ENCODE peak calls at places on chromosomes 6 and 20, in eight cellular contexts. U is Caco-2; L is GM06990; J is HFFc6; F is uterus; W is OCI-LY7; B is CD8-positive, alpha-beta T cell; O is osteocyte. Z is an unnamed sample.

GRCh38 chr6:169700296-169700695 is 1.5 kb downstream of the WDR27 start:
- DNase-seq in O (no peak), W (no peak), B (no peak), J (peak), F (no peak), U (no peak), L (no peak), Z (no peak)

GRCh38 chr20:43559147-43559477 is 285 bp downstream of the SGK2 start:
- DNase-seq in L (no peak), U (no peak), O (no peak), B (no peak), J (no peak), F (no peak), W (no peak), Z (no peak)

GRCh38 chr6:31083742-31084354 is 28.5 kb downstream of the C6orf15 start:
- DNase-seq in B (peak), O (no peak), F (no peak), U (peak), W (peak), L (no peak), J (peak), Z (no peak)

GRCh38 chr6:10276888-10277287 is 138.0 kb downstream of the TFAP2A start:
- DNase-seq in O (no peak), J (no peak), F (no peak), L (no peak), W (no peak), U (peak), B (no peak), Z (no peak)

GRCh38 chr20:63416631-63417030 is 55.5 kb upstream of the CHRNA4 start:
- DNase-seq in J (no peak), B (no peak), O (no peak), F (no peak), L (no peak), W (no peak), U (no peak), Z (no peak)

GRCh38 chr6:35532141-35532540 is 19.4 kb upstream of the TULP1 start:
- DNase-seq in F (no peak), B (no peak), O (no peak), L (no peak), W (no peak), U (no peak), J (no peak), Z (no peak)

GRCh38 chr6:134060491-134061106 is 8.2 kb upstream of the SLC2A12 start:
- DNase-seq in W (no peak), U (peak), J (peak), O (no peak), B (no peak), F (no peak), L (no peak), Z (no peak)

GRCh38 chr20:12030470-12030869 is 112.8 kb downstream of the BTBD3 start:
- DNase-seq in L (no peak), W (no peak), F (no peak), B (no peak), J (no peak), U (no peak), O (no peak), Z (no peak)

GRCh38 chr6:140271759-140272377 is 897.4 kb upstream of the CITED2 start:
- DNase-seq in J (no peak), O (no peak), L (peak), F (no peak), W (peak), B (no peak), U (no peak), Z (no peak)

GRCh38 chr6:107633680-107634141 is 143.8 kb downstream of the SOBP start:
- DNase-seq in L (no peak), B (no peak), O (no peak), F (no peak), W (no peak), J (no peak), U (no peak), Z (no peak)

GRCh38 chr6:145814035-145814500 is 527 bp downstream of the FBXO30 start:
- DNase-seq in L (no peak), J (peak), U (peak), F (peak), O (peak), W (peak), B (peak), Z (no peak)

GRCh38 chr6:110656492-110656891 is 158.8 kb downstream of the CDK19 start:
- DNase-seq in J (no peak), B (no peak), W (no peak), U (no peak), F (no peak), O (no peak), L (no peak), Z (no peak)

GRCh38 chr20:44209691-44210421 is 715 bp downstream of the OSER1 start:
- DNase-seq in L (no peak), B (no peak), W (peak), F (peak), U (no peak), J (peak), O (no peak), Z (peak)

GRCh38 chr6:136465766-136466303 is 84.4 kb downstream of the MAP7 start:
- DNase-seq in O (no peak), B (no peak), F (no peak), L (no peak), U (no peak), W (no peak), J (no peak), Z (no peak)

GRCh38 chr6:26473429-26473757 is 15.6 kb downstream of the BTN2A1 start:
- DNase-seq in B (no peak), U (no peak), L (no peak), J (no peak), F (no peak), W (no peak), O (no peak), Z (no peak)

GRCh38 chr6:72037006-72037405 is 150.7 kb downstream of the RIMS1 start:
- DNase-seq in F (no peak), L (no peak), O (no peak), J (no peak), U (no peak), B (no peak), W (no peak), Z (no peak)

GRCh38 chr6:158496700-158497099 is 63.2 kb upstream of the TMEM181 start:
- DNase-seq in F (no peak), L (no peak), B (no peak), W (no peak), U (no peak), J (no peak), O (no peak), Z (no peak)

GRCh38 chr6:13709698-13710551 is 1.7 kb downstream of the RANBP9 start:
- DNase-seq in F (no peak), L (no peak), W (peak), U (no peak), J (peak), B (peak), O (no peak), Z (no peak)
- TF ChIP-seq CTCF in F (no peak), L (no peak), W (no peak), U (no peak), J (no peak), B (no peak), O (no peak), Z (no peak)

GRCh38 chr6:101386982-101387381 is 6.5 kb upstream of the GRIK2 start:
- DNase-seq in W (no peak), O (no peak), B (no peak), F (no peak), L (no peak), J (no peak), U (peak), Z (no peak)
- TF ChIP-seq CTCF in W (no peak), O (peak), B (no peak), F (no peak), L (no peak), J (peak), U (peak), Z (no peak)

GRCh38 chr6:92122746-92123145 is 1296.6 kb downstream of the EPHA7 start:
- DNase-seq in W (peak), J (no peak), B (no peak), F (no peak), O (no peak), U (no peak), L (no peak), Z (no peak)
- TF ChIP-seq CTCF in W (peak), J (peak), B (no peak), F (no peak), O (peak), U (peak), L (peak), Z (peak)

GRCh38 chr20:40997116-40997515 is 31.5 kb upstream of the TOP1 start:
- DNase-seq in W (peak), F (no peak), O (peak), U (no peak), B (no peak), L (no peak), J (no peak), Z (no peak)
- TF ChIP-seq CTCF in W (no peak), F (no peak), O (no peak), U (no peak), B (no peak), L (no peak), J (no peak), Z (no peak)

GRCh38 chr6:15665237-15665636 is 2.4 kb upstream of the DTNBP1 start:
- DNase-seq in F (no peak), O (no peak), L (no peak), W (no peak), B (no peak), U (no peak), J (no peak), Z (no peak)

GRCh38 chr6:15662246-15663056 is at the start of gene DTNBP1:
- DNase-seq in L (peak), O (peak), J (no peak), U (peak), W (peak), B (peak), F (peak), Z (peak)

GRCh38 chr6:15659181-15659580 is 3.6 kb downstream of the DTNBP1 start:
- DNase-seq in B (no peak), O (no peak), U (no peak), J (no peak), W (no peak), F (no peak), L (no peak), Z (no peak)

GRCh38 chr6:15661815-15662245 is 998 bp downstream of the DTNBP1 start:
- DNase-seq in O (no peak), U (no peak), L (no peak), W (peak), J (no peak), B (no peak), F (no peak), Z (no peak)

DNA sequence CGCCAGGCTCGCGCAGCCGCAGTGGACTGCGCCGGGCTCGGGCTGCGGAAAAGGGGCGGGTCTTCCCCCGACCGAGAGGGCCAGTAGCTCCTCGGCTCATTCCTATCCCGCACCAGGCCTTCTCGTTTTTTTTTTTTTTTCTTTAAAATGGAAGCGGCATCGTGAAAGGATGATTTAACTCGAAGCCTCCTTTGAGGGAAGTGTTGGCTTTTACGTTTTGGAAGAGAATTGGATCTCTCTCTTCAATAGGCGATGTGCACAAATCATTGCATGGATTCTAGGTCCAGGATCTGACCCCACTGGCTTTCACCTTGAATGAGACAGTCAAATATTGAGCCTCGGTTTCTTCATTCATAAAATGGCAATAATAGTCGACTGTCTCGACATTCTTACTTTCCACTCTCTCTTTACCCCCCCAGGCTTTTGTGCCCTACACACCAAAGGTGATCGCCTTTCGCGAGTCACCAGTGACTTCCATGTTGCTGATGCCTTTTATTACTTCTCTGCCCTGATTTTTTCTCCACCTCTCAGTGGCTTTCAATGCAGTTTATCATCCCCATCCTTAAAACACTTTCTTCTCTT is 320 bp upstream of the DTNBP1 start:
- DNase-seq in J (peak), O (no peak), W (no peak), U (no peak), F (no peak), B (no peak), L (no peak), Z (no peak)
- TF ChIP-seq CTCF in J (no peak), O (no peak), W (no peak), U (no peak), F (no peak), B (no peak), L (no peak), Z (no peak)

DNA sequence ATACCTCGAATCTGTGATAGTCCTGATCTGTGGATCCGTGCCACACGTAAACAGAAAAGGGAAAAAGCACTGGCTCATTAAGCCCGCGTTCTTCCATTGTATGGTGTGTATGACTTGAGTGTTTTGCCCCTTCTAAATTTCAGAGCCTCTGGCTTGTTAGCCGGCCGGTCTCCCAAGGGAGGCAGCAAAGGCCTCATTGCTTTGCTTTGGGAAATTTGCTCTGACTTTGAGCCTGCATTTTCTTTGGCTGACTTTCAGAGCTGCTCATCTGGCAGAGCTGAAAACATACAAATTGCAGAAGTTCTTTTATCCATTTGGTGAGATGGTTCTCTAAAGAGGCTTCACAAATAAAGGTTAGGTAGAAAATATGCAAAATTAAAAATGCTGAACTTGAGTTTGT is 123.0 kb downstream of the UTRN start:
- DNase-seq in W (no peak), F (peak), L (no peak), J (no peak), U (no peak), B (no peak), O (no peak), Z (no peak)
- TF ChIP-seq CTCF in W (no peak), F (no peak), L (no peak), J (no peak), U (no peak), B (no peak), O (no peak), Z (no peak)

GRCh38 chr6:144155529-144155928 is 5.2 kb downstream of the STX11 start:
- DNase-seq in F (no peak), O (no peak), J (no peak), U (no peak), B (no peak), W (no peak), L (no peak), Z (no peak)

GRCh38 chr6:144158133-144158532 is 7.8 kb downstream of the STX11 start:
- DNase-seq in B (no peak), U (peak), J (peak), W (no peak), F (peak), O (no peak), L (no peak), Z (no peak)

GRCh38 chr6:144156334-144156733 is 6.0 kb downstream of the STX11 start:
- DNase-seq in J (no peak), L (no peak), O (no peak), W (no peak), B (no peak), F (no peak), U (no peak), Z (no peak)

GRCh38 chr6:144159231-144159630 is 8.9 kb downstream of the STX11 start:
- DNase-seq in B (no peak), U (no peak), F (no peak), W (no peak), O (no peak), J (no peak), L (no peak), Z (no peak)

GRCh38 chr6:144156991-144157390 is 6.7 kb downstream of the STX11 start:
- DNase-seq in U (no peak), F (no peak), W (no peak), L (no peak), B (no peak), O (no peak), J (no peak), Z (no peak)
- TF ChIP-seq CTCF in U (no peak), F (no peak), W (no peak), L (no peak), B (no peak), O (no peak), J (no peak), Z (no peak)

GRCh38 chr6:154343473-154344308 is 12.9 kb downstream of the IPCEF1 start:
- DNase-seq in U (peak), O (no peak), J (peak), L (no peak), W (no peak), B (no peak), F (no peak), Z (no peak)
- TF ChIP-seq CTCF in U (peak), O (peak), J (peak), L (no peak), W (no peak), B (no peak), F (no peak), Z (peak)

GRCh38 chr6:151917531-151918329 is 110.2 kb downstream of the ESR1 start:
- DNase-seq in B (no peak), W (no peak), O (no peak), L (no peak), U (no peak), F (peak), J (no peak), Z (no peak)
- TF ChIP-seq CTCF in B (no peak), W (no peak), O (no peak), L (no peak), U (no peak), F (no peak), J (no peak), Z (no peak)

GRCh38 chr20:35856866-35857265 is 85.1 kb downstream of the PHF20 start:
- DNase-seq in U (peak), J (no peak), W (no peak), F (no peak), B (no peak), L (no peak), O (no peak), Z (no peak)
- TF ChIP-seq CTCF in U (no peak), J (no peak), W (no peak), F (no peak), B (no peak), L (no peak), O (no peak), Z (no peak)

Z was measured in CD14-positive monocyte.